ENCODE peak calls at places on chromosomes 2 and 18, in ten cellular contexts. T is Peyer's patch, R is adrenal gland, U is right lobe of liver, J is left ventricle myocardium inferior, N is mammary epithelial cell, A is A673, K is OCI-LY7, X is PC-3, C is GM23338. F is an unnamed sample.
A peak's percentile ranks its signal among the peaks of the same experiment; 100 is the strongest.

GRCh38 chr2:131040661-131041401 is 52.4 kb downstream of the FAM168B start:
- DNase-seq in T (no peak), R (no peak), U (no peak), J (no peak), N (no peak), A (peak; percentile 10), K (no peak), X (no peak), C (no peak), F (no peak)

GRCh38 chr2:204177977-204178522 is 241.5 kb downstream of the ICOS start:
- DNase-seq in T (no peak), R (peak; percentile 50), U (peak; percentile 26), J (peak; percentile 44), N (peak; percentile 9), A (peak; percentile 72), K (peak; percentile 59), X (peak; percentile 47), C (peak; percentile 73), F (peak; percentile 25)

GRCh38 chr2:120910956-120911951 is 175.6 kb downstream of the GLI2 start:
- DNase-seq in T (no peak), R (no peak), U (no peak), J (no peak), N (no peak), A (no peak), K (no peak), X (peak; percentile 77), C (no peak), F (no peak)

GRCh38 chr2:192148620-192149321 is 46.0 kb downstream of the TMEFF2 start:
- DNase-seq in T (no peak), R (no peak), U (no peak), J (no peak), N (no peak), A (no peak), K (no peak), X (no peak), C (no peak), F (no peak)

GRCh38 chr2:166229678-166230023 is 101.8 kb upstream of the SCN1A start:
- DNase-seq in T (no peak), R (no peak), U (no peak), J (no peak), N (no peak), A (no peak), K (no peak), X (no peak), C (no peak), F (no peak)

GRCh38 chr18:61602836-61603235 is 269.6 kb downstream of the CDH20 start:
- DNase-seq in T (no peak), R (no peak), U (no peak), J (no peak), N (no peak), A (no peak), K (no peak), X (peak; percentile 28), C (no peak), F (no peak)

GRCh38 chr2:238019962-238020361 is 40.8 kb upstream of the SCLY start:
- DNase-seq in T (no peak), R (no peak), U (no peak), J (no peak), N (peak; percentile 52), A (no peak), K (no peak), X (peak; percentile 18), C (no peak), F (no peak)

GRCh38 chr2:148602918-148603561 is 41.5 kb upstream of the EPC2 start:
- DNase-seq in T (no peak), R (no peak), U (no peak), J (no peak), N (no peak), A (no peak), K (no peak), X (no peak), C (no peak), F (no peak)

GRCh38 chr2:71635798-71636197 is 182.4 kb downstream of the DYSF start:
- DNase-seq in T (no peak), R (no peak), U (no peak), J (no peak), N (no peak), A (no peak), K (no peak), X (no peak), C (no peak), F (no peak)
- H3K27ac ChIP-seq in T (no peak overlapping the region), R (no peak overlapping the region), U (no peak overlapping the region), J (no peak overlapping the region), N (no peak overlapping the region), A (no peak overlapping the region), K (no peak overlapping the region), X (no peak overlapping the region), C (no peak overlapping the region), F (no peak overlapping the region)

DNA sequence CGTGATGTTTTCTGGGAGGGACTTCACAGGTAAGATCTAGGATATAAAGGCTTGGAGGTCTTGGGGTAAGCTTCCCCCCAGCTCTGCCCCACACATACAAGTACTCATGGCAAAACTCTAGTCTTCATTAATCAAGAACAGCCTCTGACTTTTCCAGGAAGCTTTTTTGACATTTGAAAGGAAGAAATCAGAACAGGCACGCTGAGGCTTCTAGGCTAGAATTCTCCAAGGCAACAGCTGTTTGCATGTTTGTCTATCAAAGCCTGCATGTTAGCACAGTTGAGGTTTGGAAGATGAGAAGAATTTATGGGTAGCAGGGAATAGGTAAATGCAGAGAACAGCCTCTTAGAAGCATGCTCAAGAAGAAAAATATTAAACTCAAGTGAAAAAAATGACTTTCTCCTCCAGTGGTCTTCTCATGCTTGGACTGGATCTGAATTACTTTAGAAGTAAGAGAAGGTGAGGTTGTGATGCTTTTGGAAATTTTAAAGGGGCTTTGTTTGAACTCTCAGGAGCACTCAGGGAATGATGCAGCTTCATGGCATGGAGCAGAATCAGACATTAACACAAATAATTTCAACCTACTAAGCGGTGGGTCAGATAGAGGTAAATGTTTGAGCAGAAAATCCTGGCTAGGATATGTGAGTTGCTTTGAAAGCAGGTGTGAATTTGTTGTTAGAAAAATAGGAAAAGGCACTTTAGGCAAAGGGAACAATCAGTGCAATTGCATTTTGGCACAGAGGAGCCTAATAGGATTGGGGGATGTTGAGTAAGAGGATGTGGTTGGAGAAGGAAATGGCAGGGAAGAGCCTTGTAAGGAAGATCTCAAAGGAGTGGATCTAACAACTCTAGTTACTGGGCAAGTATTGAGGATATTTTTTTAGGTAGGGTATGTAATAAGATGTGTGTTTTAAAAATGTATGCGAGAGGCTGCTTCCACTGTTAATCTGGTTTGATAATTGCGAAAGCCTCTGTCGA is 76.2 kb downstream of the DDX1 start:
- DNase-seq in T (no peak), R (no peak), U (no peak), J (no peak), N (peak; percentile 45), A (no peak), K (no peak), X (peak; percentile 6), C (no peak), F (no peak)
- H3K27ac ChIP-seq in T (peak overlapping the region; percentile 25), R (no peak overlapping the region), U (no peak overlapping the region), J (no peak overlapping the region), N (no peak overlapping the region), A (no peak overlapping the region), K (no peak overlapping the region), X (no peak overlapping the region), C (no peak overlapping the region), F (no peak overlapping the region)

GRCh38 chr2:190336420-190336819 is 7.0 kb upstream of the INPP1 start:
- DNase-seq in T (no peak), R (no peak), U (no peak), J (no peak), N (no peak), A (no peak), K (no peak), X (no peak), C (no peak), F (no peak)

GRCh38 chr2:190334479-190335224 is 8.7 kb upstream of the INPP1 start:
- DNase-seq in T (no peak), R (peak; percentile 50), U (no peak), J (no peak), N (no peak), A (no peak), K (no peak), X (no peak), C (no peak), F (no peak)

GRCh38 chr2:190333928-190334327 is 9.5 kb upstream of the INPP1 start:
- DNase-seq in T (no peak), R (no peak), U (no peak), J (no peak), N (no peak), A (no peak), K (no peak), X (no peak), C (no peak), F (no peak)

GRCh38 chr2:190333395-190333794 is 10.0 kb upstream of the INPP1 start:
- DNase-seq in T (no peak), R (no peak), U (no peak), J (no peak), N (no peak), A (no peak), K (no peak), X (no peak), C (no peak), F (no peak)

GRCh38 chr2:190335225-190335559 is 8.2 kb upstream of the INPP1 start:
- DNase-seq in T (no peak), R (no peak), U (no peak), J (no peak), N (no peak), A (no peak), K (no peak), X (no peak), C (no peak), F (no peak)
- H3K27ac ChIP-seq in T (peak overlapping the region; percentile 69), R (peak overlapping the region; percentile 51), U (peak overlapping the region; percentile 84), J (peak overlapping the region; percentile 46), N (no peak overlapping the region), A (no peak overlapping the region), K (no peak overlapping the region), X (no peak overlapping the region), C (no peak overlapping the region), F (peak overlapping the region; percentile 43)

GRCh38 chr18:29154758-29155725 is 978.1 kb upstream of the CDH2 start:
- DNase-seq in T (no peak), R (no peak), U (no peak), J (no peak), N (peak; percentile 96), A (no peak), K (no peak), X (peak; percentile 97), C (no peak), F (no peak)

GRCh38 chr18:29160123-29160522 is 983.2 kb upstream of the CDH2 start:
- DNase-seq in T (no peak), R (no peak), U (no peak), J (no peak), N (no peak), A (no peak), K (no peak), X (peak; percentile 35), C (peak; percentile 10), F (no peak)

GRCh38 chr18:29156531-29156930 is 979.6 kb upstream of the CDH2 start:
- DNase-seq in T (no peak), R (no peak), U (no peak), J (no peak), N (peak; percentile 86), A (no peak), K (no peak), X (peak; percentile 11), C (no peak), F (no peak)

GRCh38 chr18:29157905-29158304 is 981.0 kb upstream of the CDH2 start:
- DNase-seq in T (no peak), R (no peak), U (no peak), J (no peak), N (no peak), A (no peak), K (no peak), X (peak; percentile 3), C (no peak), F (no peak)

GRCh38 chr18:29157057-29157780 is 980.3 kb upstream of the CDH2 start:
- DNase-seq in T (no peak), R (no peak), U (no peak), J (no peak), N (peak; percentile 74), A (no peak), K (no peak), X (peak; percentile 89), C (no peak), F (no peak)
- H3K27ac ChIP-seq in T (no peak overlapping the region), R (no peak overlapping the region), U (no peak overlapping the region), J (no peak overlapping the region), N (peak overlapping the region; percentile 92), A (no peak overlapping the region), K (no peak overlapping the region), X (peak overlapping the region; percentile 95), C (no peak overlapping the region), F (no peak overlapping the region)